ENCODE peak calls at places on chromosome 7, in ten cellular contexts. One of them, this sample, is unnamed.

GRCh38 chr7:95590387-95591248 is 5.7 kb downstream of the PDK4 start:
- DNase-seq in stimulated activated CD4-positive, alpha-beta T cell treated with anti-CD3 and anti-CD28 coated beads, Interleukin-15, amount 100 ng/mL, for 24 hours: no peak
- DNase-seq in colonic mucosa: no peak
- DNase-seq in cardiac muscle cell: peak
- DNase-seq in T1000: no peak
- DNase-seq in iPS DF 19.7: no peak
- DNase-seq in tibial artery: no peak
- DNase-seq in glomerular endothelial cell: no peak
- DNase-seq in psoas muscle: no peak
- DNase-seq in ACHN: no peak
- DNase-seq in this sample: no peak

GRCh38 chr7:111180273-111180814 is 89.4 kb downstream of the LRRN3 start:
- DNase-seq in stimulated activated CD4-positive, alpha-beta T cell treated with anti-CD3 and anti-CD28 coated beads, Interleukin-15, amount 100 ng/mL, for 24 hours: no peak
- DNase-seq in colonic mucosa: no peak
- DNase-seq in cardiac muscle cell: no peak
- DNase-seq in T1000: no peak
- DNase-seq in iPS DF 19.7: no peak
- DNase-seq in tibial artery: no peak
- DNase-seq in glomerular endothelial cell: no peak
- DNase-seq in psoas muscle: no peak
- DNase-seq in ACHN: no peak
- DNase-seq in this sample: no peak

GRCh38 chr7:134648456-134648855 is 1.8 kb downstream of the BPGM start:
- DNase-seq in stimulated activated CD4-positive, alpha-beta T cell treated with anti-CD3 and anti-CD28 coated beads, Interleukin-15, amount 100 ng/mL, for 24 hours: no peak
- DNase-seq in colonic mucosa: no peak
- DNase-seq in cardiac muscle cell: no peak
- DNase-seq in T1000: no peak
- DNase-seq in iPS DF 19.7: no peak
- DNase-seq in tibial artery: no peak
- DNase-seq in glomerular endothelial cell: no peak
- DNase-seq in psoas muscle: no peak
- DNase-seq in ACHN: no peak
- DNase-seq in this sample: no peak

GRCh38 chr7:90777075-90777864 is 181.1 kb downstream of the CDK14 start:
- DNase-seq in stimulated activated CD4-positive, alpha-beta T cell treated with anti-CD3 and anti-CD28 coated beads, Interleukin-15, amount 100 ng/mL, for 24 hours: no peak
- DNase-seq in colonic mucosa: no peak
- DNase-seq in cardiac muscle cell: no peak
- DNase-seq in T1000: no peak
- DNase-seq in iPS DF 19.7: no peak
- DNase-seq in tibial artery: no peak
- DNase-seq in glomerular endothelial cell: no peak
- DNase-seq in psoas muscle: no peak
- DNase-seq in ACHN: no peak
- DNase-seq in this sample: no peak

GRCh38 chr7:134315679-134316538 is 821 bp downstream of the SLC35B4 start:
- DNase-seq in stimulated activated CD4-positive, alpha-beta T cell treated with anti-CD3 and anti-CD28 coated beads, Interleukin-15, amount 100 ng/mL, for 24 hours: peak
- DNase-seq in colonic mucosa: no peak
- DNase-seq in cardiac muscle cell: peak
- DNase-seq in T1000: no peak
- DNase-seq in iPS DF 19.7: no peak
- DNase-seq in tibial artery: no peak
- DNase-seq in glomerular endothelial cell: no peak
- DNase-seq in psoas muscle: no peak
- DNase-seq in ACHN: peak
- DNase-seq in this sample: peak

GRCh38 chr7:47663841-47664240 is 81.9 kb upstream of the TNS3 start:
- DNase-seq in stimulated activated CD4-positive, alpha-beta T cell treated with anti-CD3 and anti-CD28 coated beads, Interleukin-15, amount 100 ng/mL, for 24 hours: no peak
- DNase-seq in colonic mucosa: no peak
- DNase-seq in cardiac muscle cell: no peak
- DNase-seq in T1000: no peak
- DNase-seq in iPS DF 19.7: no peak
- DNase-seq in tibial artery: no peak
- DNase-seq in glomerular endothelial cell: no peak
- DNase-seq in psoas muscle: no peak
- DNase-seq in ACHN: no peak
- DNase-seq in this sample: no peak

GRCh38 chr7:129188892-129189660 is 643 bp downstream of the SMO start:
- DNase-seq in stimulated activated CD4-positive, alpha-beta T cell treated with anti-CD3 and anti-CD28 coated beads, Interleukin-15, amount 100 ng/mL, for 24 hours: peak
- DNase-seq in colonic mucosa: no peak
- DNase-seq in cardiac muscle cell: peak
- DNase-seq in T1000: no peak
- DNase-seq in iPS DF 19.7: no peak
- DNase-seq in tibial artery: no peak
- DNase-seq in glomerular endothelial cell: no peak
- DNase-seq in psoas muscle: no peak
- DNase-seq in ACHN: peak
- DNase-seq in this sample: no peak

GRCh38 chr7:40647719-40648118 is 512.9 kb downstream of the SUGCT start:
- DNase-seq in stimulated activated CD4-positive, alpha-beta T cell treated with anti-CD3 and anti-CD28 coated beads, Interleukin-15, amount 100 ng/mL, for 24 hours: no peak
- DNase-seq in colonic mucosa: no peak
- DNase-seq in cardiac muscle cell: no peak
- DNase-seq in T1000: no peak
- DNase-seq in iPS DF 19.7: no peak
- DNase-seq in tibial artery: no peak
- DNase-seq in glomerular endothelial cell: no peak
- DNase-seq in psoas muscle: no peak
- DNase-seq in ACHN: no peak
- DNase-seq in this sample: no peak

GRCh38 chr7:88346357-88346756 is 39.7 kb upstream of the STEAP4 start:
- DNase-seq in stimulated activated CD4-positive, alpha-beta T cell treated with anti-CD3 and anti-CD28 coated beads, Interleukin-15, amount 100 ng/mL, for 24 hours: no peak
- DNase-seq in colonic mucosa: no peak
- DNase-seq in cardiac muscle cell: no peak
- DNase-seq in T1000: no peak
- DNase-seq in iPS DF 19.7: no peak
- DNase-seq in tibial artery: no peak
- DNase-seq in glomerular endothelial cell: no peak
- DNase-seq in psoas muscle: no peak
- DNase-seq in ACHN: no peak
- DNase-seq in this sample: no peak

GRCh38 chr7:154909241-154910105 is 93.5 kb downstream of the PAXIP1 start:
- DNase-seq in stimulated activated CD4-positive, alpha-beta T cell treated with anti-CD3 and anti-CD28 coated beads, Interleukin-15, amount 100 ng/mL, for 24 hours: no peak
- DNase-seq in colonic mucosa: no peak
- DNase-seq in cardiac muscle cell: no peak
- DNase-seq in T1000: no peak
- DNase-seq in iPS DF 19.7: no peak
- DNase-seq in tibial artery: no peak
- DNase-seq in glomerular endothelial cell: no peak
- DNase-seq in psoas muscle: no peak
- DNase-seq in ACHN: no peak
- DNase-seq in this sample: no peak

GRCh38 chr7:114865564-114865963 is 56.3 kb upstream of the MDFIC start:
- DNase-seq in stimulated activated CD4-positive, alpha-beta T cell treated with anti-CD3 and anti-CD28 coated beads, Interleukin-15, amount 100 ng/mL, for 24 hours: peak
- DNase-seq in colonic mucosa: peak
- DNase-seq in cardiac muscle cell: peak
- DNase-seq in T1000: no peak
- DNase-seq in iPS DF 19.7: no peak
- DNase-seq in tibial artery: peak
- DNase-seq in glomerular endothelial cell: no peak
- DNase-seq in psoas muscle: peak
- DNase-seq in ACHN: peak
- DNase-seq in this sample: peak

GRCh38 chr7:120412665-120413064 is 139.7 kb downstream of the KCND2 start:
- DNase-seq in stimulated activated CD4-positive, alpha-beta T cell treated with anti-CD3 and anti-CD28 coated beads, Interleukin-15, amount 100 ng/mL, for 24 hours: no peak
- DNase-seq in colonic mucosa: no peak
- DNase-seq in cardiac muscle cell: no peak
- DNase-seq in T1000: no peak
- DNase-seq in iPS DF 19.7: no peak
- DNase-seq in tibial artery: no peak
- DNase-seq in glomerular endothelial cell: no peak
- DNase-seq in psoas muscle: no peak
- DNase-seq in ACHN: no peak
- DNase-seq in this sample: no peak

GRCh38 chr7:17633099-17633498 is 307.2 kb downstream of the SNX13 start:
- DNase-seq in stimulated activated CD4-positive, alpha-beta T cell treated with anti-CD3 and anti-CD28 coated beads, Interleukin-15, amount 100 ng/mL, for 24 hours: no peak
- DNase-seq in colonic mucosa: no peak
- DNase-seq in cardiac muscle cell: peak
- DNase-seq in T1000: no peak
- DNase-seq in iPS DF 19.7: no peak
- DNase-seq in tibial artery: no peak
- DNase-seq in glomerular endothelial cell: no peak
- DNase-seq in psoas muscle: no peak
- DNase-seq in ACHN: no peak
- DNase-seq in this sample: no peak

GRCh38 chr7:143519411-143520131 is 41.9 kb downstream of the TAS2R41 start:
- DNase-seq in stimulated activated CD4-positive, alpha-beta T cell treated with anti-CD3 and anti-CD28 coated beads, Interleukin-15, amount 100 ng/mL, for 24 hours: no peak
- DNase-seq in colonic mucosa: no peak
- DNase-seq in cardiac muscle cell: peak
- DNase-seq in T1000: peak
- DNase-seq in iPS DF 19.7: no peak
- DNase-seq in tibial artery: no peak
- DNase-seq in glomerular endothelial cell: no peak
- DNase-seq in psoas muscle: peak
- DNase-seq in ACHN: no peak
- DNase-seq in this sample: no peak

GRCh38 chr7:137591444-137591843 is 247.9 kb upstream of the PTN start:
- DNase-seq in stimulated activated CD4-positive, alpha-beta T cell treated with anti-CD3 and anti-CD28 coated beads, Interleukin-15, amount 100 ng/mL, for 24 hours: no peak
- DNase-seq in colonic mucosa: no peak
- DNase-seq in cardiac muscle cell: peak
- DNase-seq in T1000: no peak
- DNase-seq in iPS DF 19.7: no peak
- DNase-seq in tibial artery: no peak
- DNase-seq in glomerular endothelial cell: peak
- DNase-seq in psoas muscle: no peak
- DNase-seq in ACHN: peak
- DNase-seq in this sample: no peak

GRCh38 chr7:158183431-158183830 is 404.2 kb downstream of the PTPRN2 start:
- DNase-seq in stimulated activated CD4-positive, alpha-beta T cell treated with anti-CD3 and anti-CD28 coated beads, Interleukin-15, amount 100 ng/mL, for 24 hours: no peak
- DNase-seq in colonic mucosa: no peak
- DNase-seq in cardiac muscle cell: no peak
- DNase-seq in T1000: no peak
- DNase-seq in iPS DF 19.7: no peak
- DNase-seq in tibial artery: no peak
- DNase-seq in glomerular endothelial cell: no peak
- DNase-seq in psoas muscle: no peak
- DNase-seq in ACHN: no peak
- DNase-seq in this sample: no peak

GRCh38 chr7:127677433-127678230 is 25.6 kb downstream of the SND1 start:
- DNase-seq in stimulated activated CD4-positive, alpha-beta T cell treated with anti-CD3 and anti-CD28 coated beads, Interleukin-15, amount 100 ng/mL, for 24 hours: no peak
- DNase-seq in colonic mucosa: no peak
- DNase-seq in cardiac muscle cell: no peak
- DNase-seq in T1000: no peak
- DNase-seq in iPS DF 19.7: no peak
- DNase-seq in tibial artery: no peak
- DNase-seq in glomerular endothelial cell: no peak
- DNase-seq in psoas muscle: no peak
- DNase-seq in ACHN: no peak
- DNase-seq in this sample: no peak

GRCh38 chr7:921581-922333 is 32.7 kb downstream of the ADAP1 start:
- DNase-seq in stimulated activated CD4-positive, alpha-beta T cell treated with anti-CD3 and anti-CD28 coated beads, Interleukin-15, amount 100 ng/mL, for 24 hours: peak
- DNase-seq in colonic mucosa: peak
- DNase-seq in cardiac muscle cell: no peak
- DNase-seq in T1000: no peak
- DNase-seq in iPS DF 19.7: no peak
- DNase-seq in tibial artery: peak
- DNase-seq in glomerular endothelial cell: no peak
- DNase-seq in psoas muscle: peak
- DNase-seq in ACHN: no peak
- DNase-seq in this sample: no peak

GRCh38 chr7:3109516-3109915 is 65.8 kb upstream of the CARD11 start:
- DNase-seq in stimulated activated CD4-positive, alpha-beta T cell treated with anti-CD3 and anti-CD28 coated beads, Interleukin-15, amount 100 ng/mL, for 24 hours: no peak
- DNase-seq in colonic mucosa: no peak
- DNase-seq in cardiac muscle cell: peak
- DNase-seq in T1000: peak
- DNase-seq in iPS DF 19.7: no peak
- DNase-seq in tibial artery: no peak
- DNase-seq in glomerular endothelial cell: no peak
- DNase-seq in psoas muscle: no peak
- DNase-seq in ACHN: no peak
- DNase-seq in this sample: no peak

GRCh38 chr7:15326044-15326644 is 235.7 kb downstream of the AGMO start:
- DNase-seq in stimulated activated CD4-positive, alpha-beta T cell treated with anti-CD3 and anti-CD28 coated beads, Interleukin-15, amount 100 ng/mL, for 24 hours: no peak
- DNase-seq in colonic mucosa: no peak
- DNase-seq in cardiac muscle cell: peak
- DNase-seq in T1000: no peak
- DNase-seq in iPS DF 19.7: no peak
- DNase-seq in tibial artery: no peak
- DNase-seq in glomerular endothelial cell: peak
- DNase-seq in psoas muscle: no peak
- DNase-seq in ACHN: peak
- DNase-seq in this sample: no peak

GRCh38 chr7:13639416-13639815 is 350.1 kb downstream of the ETV1 start:
- DNase-seq in stimulated activated CD4-positive, alpha-beta T cell treated with anti-CD3 and anti-CD28 coated beads, Interleukin-15, amount 100 ng/mL, for 24 hours: no peak
- DNase-seq in colonic mucosa: no peak
- DNase-seq in cardiac muscle cell: no peak
- DNase-seq in T1000: no peak
- DNase-seq in iPS DF 19.7: no peak
- DNase-seq in tibial artery: no peak
- DNase-seq in glomerular endothelial cell: no peak
- DNase-seq in psoas muscle: no peak
- DNase-seq in ACHN: no peak
- DNase-seq in this sample: no peak

GRCh38 chr7:151963895-151964870 is 7.9 kb downstream of the GALNTL5 start:
- DNase-seq in stimulated activated CD4-positive, alpha-beta T cell treated with anti-CD3 and anti-CD28 coated beads, Interleukin-15, amount 100 ng/mL, for 24 hours: no peak
- DNase-seq in colonic mucosa: no peak
- DNase-seq in cardiac muscle cell: no peak
- DNase-seq in T1000: no peak
- DNase-seq in iPS DF 19.7: no peak
- DNase-seq in tibial artery: peak
- DNase-seq in glomerular endothelial cell: no peak
- DNase-seq in psoas muscle: no peak
- DNase-seq in ACHN: no peak
- DNase-seq in this sample: no peak

This sample was measured in CD4-positive, alpha-beta memory T cell.